ENCODE peak calls at places on chromosomes 11 and 22, in eight cellular contexts. W is pancreas; L is GM04504; P is effector memory CD4-positive, alpha-beta T cell; H is NCI-H2081; B is NCI-H460; C is GM23248; Y is caudate nucleus. V is an unnamed sample.

GRCh38 chr22:46072030-46072881 is 78.1 kb upstream of the PPARA start:
- DNase-seq in W (peak), L (no peak), P (no peak), H (no peak), B (no peak), C (peak), Y (no peak), V (no peak)

GRCh38 chr22:49259870-49260615 is 567.6 kb downstream of the BRD1 start:
- DNase-seq in W (no peak), L (no peak), P (no peak), H (no peak), B (no peak), C (no peak), Y (no peak), V (no peak)

GRCh38 chr22:22210375-22210774 is 34.2 kb upstream of the VPREB1 start:
- DNase-seq in W (no peak), L (no peak), P (no peak), H (no peak), B (no peak), C (peak), Y (no peak), V (no peak)

GRCh38 chr11:2214527-2215229 is 43.1 kb upstream of the TH start:
- DNase-seq in W (no peak), L (no peak), P (no peak), H (no peak), B (no peak), C (no peak), Y (no peak), V (no peak)

GRCh38 chr11:61336171-61336935 is 3.3 kb downstream of the TKFC start:
- DNase-seq in W (peak), L (peak), P (peak), H (peak), B (peak), C (peak), Y (peak), V (peak)

GRCh38 chr11:2519879-2520735 is 75.3 kb downstream of the KCNQ1 start:
- DNase-seq in W (peak), L (no peak), P (no peak), H (no peak), B (no peak), C (no peak), Y (no peak), V (no peak)

GRCh38 chr22:38316340-38317236 is 645 bp downstream of the CSNK1E start:
- DNase-seq in W (peak), L (no peak), P (peak), H (peak), B (no peak), C (peak), Y (peak), V (peak)

GRCh38 chr11:83158474-83158786 is 1.5 kb downstream of the PCF11 start:
- DNase-seq in W (no peak), L (no peak), P (no peak), H (no peak), B (no peak), C (no peak), Y (no peak), V (no peak)

GRCh38 chr11:65906602-65907001 is 6.4 kb upstream of the FOSL1 start:
- DNase-seq in W (no peak), L (no peak), P (no peak), H (no peak), B (no peak), C (peak), Y (no peak), V (no peak)

GRCh38 chr11:15106201-15106965 is 8.3 kb upstream of the INSC start:
- DNase-seq in W (no peak), L (no peak), P (no peak), H (no peak), B (no peak), C (peak), Y (no peak), V (no peak)

GRCh38 chr11:68610452-68611116 is 73.8 kb upstream of the GAL start:
- DNase-seq in W (no peak), L (no peak), P (no peak), H (no peak), B (no peak), C (peak), Y (no peak), V (no peak)

GRCh38 chr22:30073743-30074142 is 6.5 kb upstream of the HORMAD2 start:
- DNase-seq in W (no peak), L (no peak), P (no peak), H (no peak), B (no peak), C (peak), Y (no peak), V (no peak)

GRCh38 chr11:63813563-63814382 is 517 bp downstream of the SPINDOC start:
- DNase-seq in W (peak), L (no peak), P (no peak), H (peak), B (no peak), C (peak), Y (peak), V (peak)

GRCh38 chr22:46515208-46516111 is 22.0 kb downstream of the CELSR1 start:
- DNase-seq in W (no peak), L (no peak), P (no peak), H (no peak), B (no peak), C (peak), Y (no peak), V (no peak)

GRCh38 chr11:108592591-108593213 is 866 bp downstream of the EXPH5 start:
- DNase-seq in W (peak), L (no peak), P (no peak), H (no peak), B (no peak), C (peak), Y (peak), V (peak)

GRCh38 chr11:79054636-79055035 is 386.2 kb downstream of the TENM4 start:
- DNase-seq in W (no peak), L (no peak), P (no peak), H (no peak), B (no peak), C (peak), Y (no peak), V (no peak)

GRCh38 chr11:43832536-43832935 is 48.1 kb upstream of the ALKBH3 start:
- DNase-seq in W (no peak), L (no peak), P (no peak), H (no peak), B (no peak), C (no peak), Y (no peak), V (no peak)

GRCh38 chr11:115930886-115931537 is 426.8 kb upstream of the CADM1 start:
- DNase-seq in W (no peak), L (no peak), P (no peak), H (peak), B (no peak), C (no peak), Y (no peak), V (no peak)

GRCh38 chr11:77201991-77202841 is 74.2 kb downstream of the MYO7A start:
- DNase-seq in W (no peak), L (no peak), P (no peak), H (no peak), B (no peak), C (no peak), Y (no peak), V (no peak)

GRCh38 chr11:70525466-70525865 is 127.1 kb downstream of the CTTN start:
- DNase-seq in W (no peak), L (no peak), P (no peak), H (no peak), B (no peak), C (no peak), Y (no peak), V (no peak)

GRCh38 chr22:47225931-47226633 is 463.6 kb downstream of the TBC1D22A start:
- DNase-seq in W (no peak), L (no peak), P (no peak), H (no peak), B (no peak), C (no peak), Y (no peak), V (no peak)

GRCh38 chr22:44547371-44547770 is 49.3 kb upstream of the RTL6 start:
- DNase-seq in W (no peak), L (no peak), P (no peak), H (no peak), B (no peak), C (no peak), Y (no peak), V (no peak)

GRCh38 chr11:2498750-2499149 is 53.9 kb downstream of the KCNQ1 start:
- DNase-seq in W (no peak), L (no peak), P (no peak), H (no peak), B (no peak), C (no peak), Y (no peak), V (no peak)

GRCh38 chr11:19660076-19660475 is 52.6 kb upstream of the NAV2 start:
- DNase-seq in W (no peak), L (no peak), P (no peak), H (peak), B (peak), C (peak), Y (no peak), V (no peak)

GRCh38 chr11:122344281-122344680 is 228.3 kb upstream of the BLID start:
- DNase-seq in W (no peak), L (peak), P (no peak), H (no peak), B (no peak), C (peak), Y (no peak), V (no peak)

GRCh38 chr11:22461626-22462025 is 123.4 kb downstream of the SLC17A6 start:
- DNase-seq in W (no peak), L (no peak), P (no peak), H (no peak), B (no peak), C (peak), Y (no peak), V (no peak)

GRCh38 chr11:96230686-96231085 is 112.3 kb downstream of the MAML2 start:
- DNase-seq in W (no peak), L (no peak), P (no peak), H (no peak), B (no peak), C (no peak), Y (no peak), V (no peak)

GRCh38 chr11:13118194-13118593 is 109.1 kb downstream of the RASSF10 start:
- DNase-seq in W (no peak), L (peak), P (no peak), H (no peak), B (no peak), C (peak), Y (no peak), V (no peak)

GRCh38 chr11:41003339-41003992 is 456.0 kb downstream of the LRRC4C start:
- DNase-seq in W (no peak), L (no peak), P (no peak), H (no peak), B (no peak), C (no peak), Y (no peak), V (no peak)

GRCh38 chr11:102632026-102632425 is 6.9 kb upstream of the MMP20 start:
- DNase-seq in W (no peak), L (no peak), P (no peak), H (no peak), B (no peak), C (no peak), Y (no peak), V (no peak)

GRCh38 chr11:102070766-102071165 is 23.5 kb downstream of the CFAP300 start:
- DNase-seq in W (no peak), L (no peak), P (no peak), H (no peak), B (no peak), C (no peak), Y (no peak), V (no peak)

GRCh38 chr11:28679795-28680194 is 571.6 kb downstream of the METTL15 start:
- DNase-seq in W (no peak), L (peak), P (no peak), H (no peak), B (no peak), C (peak), Y (no peak), V (no peak)